ENCODE peak calls at places on chromosomes 12 and 14, in four cellular contexts. Z is tibial nerve; X is stimulated activated CD4-positive, alpha-beta T cell treated with anti-CD3 and anti-CD28 coated beads, Interleukin-2, amount 100 ng/mL, for 48 hours; J is nephron progenitor cell. B is an unnamed sample.

GRCh38 chr14:104370256-104370870 is 209.2 kb upstream of the C14orf180 start:
- DNase-seq in J (peak; percentile 32), Z (no peak), X (no peak), B (peak; percentile 14)

GRCh38 chr12:1272132-1272531 is 281.1 kb downstream of the ERC1 start:
- DNase-seq in Z (no peak), J (no peak), X (no peak), B (no peak)

GRCh38 chr14:29749327-29749726 is 178.3 kb downstream of the PRKD1 start:
- DNase-seq in J (no peak), X (no peak), Z (no peak), B (no peak)

GRCh38 chr12:124828264-124829007 is 35.2 kb downstream of the SCARB1 start:
- DNase-seq in X (no peak), Z (no peak), J (no peak), B (no peak)

GRCh38 chr12:87952850-87953249 is 76.4 kb downstream of the C12orf50 start:
- DNase-seq in J (peak; percentile 5), Z (no peak), X (no peak), B (no peak)

GRCh38 chr14:57712101-57712500 is 153.8 kb downstream of the SLC35F4 start:
- DNase-seq in X (no peak), J (no peak), Z (no peak), B (no peak)

GRCh38 chr12:102680296-102680695 is 199.9 kb upstream of the IGF1 start:
- DNase-seq in J (no peak), Z (no peak), X (no peak), B (no peak)

GRCh38 chr12:99476956-99477355 is 170.6 kb upstream of the GARIN6 start:
- DNase-seq in J (peak; percentile 1), Z (no peak), X (no peak), B (no peak)

GRCh38 chr14:85187521-85187920 is 342.4 kb upstream of the FLRT2 start:
- DNase-seq in X (no peak), Z (no peak), J (no peak), B (no peak)

GRCh38 chr12:89401433-89402086 is 49.3 kb upstream of the DUSP6 start:
- DNase-seq in Z (no peak), J (no peak), X (no peak), B (no peak)

GRCh38 chr14:49526101-49526500 is 60.1 kb downstream of the RPS29 start:
- DNase-seq in Z (no peak), J (no peak), X (no peak), B (no peak)

GRCh38 chr12:121576851-121577391 is 3.9 kb downstream of the KDM2B start:
- DNase-seq in J (peak; percentile 55), X (no peak), Z (peak; percentile 10), B (no peak)

GRCh38 chr12:49873361-49873934 is 30.3 kb downstream of the FAIM2 start:
- DNase-seq in J (no peak), X (no peak), Z (no peak), B (no peak)

GRCh38 chr12:26188132-26188531 is 7.2 kb upstream of the SSPN start:
- DNase-seq in Z (no peak), X (no peak), J (no peak), B (no peak)

B was measured in SW 1271.